ENCODE peak calls at places on chromosomes 12 and 14, in five cellular contexts. One of them, this sample, is unnamed.
A peak's percentile ranks its signal among the peaks of the same experiment; 100 is the strongest.

GRCh38 chr12:51898506-51898905 is 8.8 kb upstream of the ACVRL1 start:
- DNase-seq in SK-N-SH: no peak
- DNase-seq in K562: no peak
- DNase-seq in IMR-90: no peak
- DNase-seq in GM12878: no peak
- DNase-seq in this sample: no peak

GRCh38 chr12:47704719-47705118 is 1.1 kb downstream of the RPAP3 start:
- DNase-seq in SK-N-SH: no peak
- DNase-seq in IMR-90: no peak
- DNase-seq in K562: no peak
- DNase-seq in GM12878: no peak
- DNase-seq in this sample: no peak

GRCh38 chr12:34352098-34352497 is 329.8 kb downstream of the ALG10 start:
- DNase-seq in SK-N-SH: no peak
- DNase-seq in K562: no peak
- DNase-seq in IMR-90: no peak
- DNase-seq in GM12878: no peak
- DNase-seq in this sample: no peak

GRCh38 chr14:61076531-61076930 is 95.5 kb downstream of the SLC38A6 start:
- DNase-seq in SK-N-SH: no peak
- DNase-seq in GM12878: no peak
- DNase-seq in IMR-90: peak; percentile 38
- DNase-seq in K562: no peak
- DNase-seq in this sample: no peak

GRCh38 chr12:77189463-77189862 is 124.1 kb upstream of the E2F7 start:
- DNase-seq in K562: no peak
- DNase-seq in SK-N-SH: no peak
- DNase-seq in IMR-90: peak; percentile 80
- DNase-seq in GM12878: no peak
- DNase-seq in this sample: no peak

GRCh38 chr12:121214855-121215745 is 5.2 kb downstream of the P2RX4 start:
- DNase-seq in GM12878: no peak
- DNase-seq in K562: peak; percentile 20
- DNase-seq in SK-N-SH: no peak
- DNase-seq in IMR-90: peak; percentile 97
- DNase-seq in this sample: peak; percentile 91

GRCh38 chr14:71487941-71488340 is 444.3 kb upstream of the RGS6 start:
- DNase-seq in GM12878: no peak
- DNase-seq in SK-N-SH: no peak
- DNase-seq in K562: no peak
- DNase-seq in IMR-90: peak; percentile 42
- DNase-seq in this sample: no peak

GRCh38 chr14:78701246-78701645 is 531.1 kb downstream of the NRXN3 start:
- DNase-seq in SK-N-SH: no peak
- DNase-seq in GM12878: no peak
- DNase-seq in K562: no peak
- DNase-seq in IMR-90: peak; percentile 25
- DNase-seq in this sample: no peak

GRCh38 chr14:102155150-102155549 is 15.5 kb downstream of the WDR20 start:
- DNase-seq in IMR-90: peak; percentile 67
- DNase-seq in K562: no peak
- DNase-seq in SK-N-SH: peak; percentile 42
- DNase-seq in GM12878: no peak
- DNase-seq in this sample: no peak

GRCh38 chr12:88362439-88362838 is 217.8 kb downstream of the KITLG start:
- DNase-seq in SK-N-SH: no peak
- DNase-seq in IMR-90: peak; percentile 23
- DNase-seq in GM12878: no peak
- DNase-seq in K562: no peak
- DNase-seq in this sample: no peak

GRCh38 chr12:9033244-9033887 is 44.0 kb downstream of the KLRG1 start:
- DNase-seq in GM12878: no peak
- DNase-seq in K562: no peak
- DNase-seq in IMR-90: no peak
- DNase-seq in SK-N-SH: no peak
- DNase-seq in this sample: no peak

GRCh38 chr12:9034095-9034494 is 44.7 kb downstream of the KLRG1 start:
- DNase-seq in K562: no peak
- DNase-seq in GM12878: no peak
- DNase-seq in IMR-90: no peak
- DNase-seq in SK-N-SH: no peak
- DNase-seq in this sample: no peak

GRCh38 chr12:9036227-9036626 is 46.9 kb downstream of the KLRG1 start:
- DNase-seq in K562: no peak
- DNase-seq in IMR-90: no peak
- DNase-seq in SK-N-SH: no peak
- DNase-seq in GM12878: no peak
- DNase-seq in this sample: no peak

GRCh38 chr12:9030776-9031175 is 41.4 kb downstream of the KLRG1 start:
- DNase-seq in GM12878: no peak
- DNase-seq in K562: no peak
- DNase-seq in SK-N-SH: no peak
- DNase-seq in IMR-90: no peak
- DNase-seq in this sample: no peak

GRCh38 chr12:9032202-9032964 is 43.0 kb downstream of the KLRG1 start:
- DNase-seq in K562: no peak
- DNase-seq in SK-N-SH: no peak
- DNase-seq in IMR-90: no peak
- DNase-seq in GM12878: no peak
- DNase-seq in this sample: no peak
- TF ChIP-seq RCOR1 in K562: no peak
- TF ChIP-seq RCOR1 in SK-N-SH: no peak
- TF ChIP-seq RCOR1 in IMR-90: no peak
- TF ChIP-seq RCOR1 in GM12878: no peak
- TF ChIP-seq RCOR1 in this sample: no peak

GRCh38 chr12:132342322-132342721 is 12.9 kb upstream of the GALNT9 start:
- DNase-seq in GM12878: no peak
- DNase-seq in K562: no peak
- DNase-seq in SK-N-SH: no peak
- DNase-seq in IMR-90: no peak
- DNase-seq in this sample: peak; percentile 30
- TF ChIP-seq RCOR1 in GM12878: no peak
- TF ChIP-seq RCOR1 in K562: no peak
- TF ChIP-seq RCOR1 in SK-N-SH: no peak
- TF ChIP-seq RCOR1 in IMR-90: no peak
- TF ChIP-seq RCOR1 in this sample: no peak

GRCh38 chr14:96693986-96694385 is 103.2 kb upstream of the VRK1 start:
- DNase-seq in SK-N-SH: no peak
- DNase-seq in IMR-90: no peak
- DNase-seq in GM12878: no peak
- DNase-seq in K562: no peak
- DNase-seq in this sample: no peak

GRCh38 chr14:96699666-96700065 is 97.5 kb upstream of the VRK1 start:
- DNase-seq in GM12878: no peak
- DNase-seq in SK-N-SH: no peak
- DNase-seq in K562: no peak
- DNase-seq in IMR-90: no peak
- DNase-seq in this sample: no peak

GRCh38 chr14:96693252-96693820 is 103.8 kb upstream of the VRK1 start:
- DNase-seq in K562: no peak
- DNase-seq in GM12878: no peak
- DNase-seq in SK-N-SH: no peak
- DNase-seq in IMR-90: no peak
- DNase-seq in this sample: no peak

GRCh38 chr14:96702831-96703230 is 94.4 kb upstream of the VRK1 start:
- DNase-seq in GM12878: no peak
- DNase-seq in IMR-90: no peak
- DNase-seq in SK-N-SH: no peak
- DNase-seq in K562: no peak
- DNase-seq in this sample: no peak

GRCh38 chr14:96698846-96699543 is 98.2 kb upstream of the VRK1 start:
- DNase-seq in GM12878: peak; percentile 86
- DNase-seq in SK-N-SH: no peak
- DNase-seq in K562: peak; percentile 39
- DNase-seq in IMR-90: no peak
- DNase-seq in this sample: no peak
- TF ChIP-seq RCOR1 in GM12878: no peak
- TF ChIP-seq RCOR1 in SK-N-SH: no peak
- TF ChIP-seq RCOR1 in K562: no peak
- TF ChIP-seq RCOR1 in IMR-90: no peak
- TF ChIP-seq RCOR1 in this sample: no peak

DNA sequence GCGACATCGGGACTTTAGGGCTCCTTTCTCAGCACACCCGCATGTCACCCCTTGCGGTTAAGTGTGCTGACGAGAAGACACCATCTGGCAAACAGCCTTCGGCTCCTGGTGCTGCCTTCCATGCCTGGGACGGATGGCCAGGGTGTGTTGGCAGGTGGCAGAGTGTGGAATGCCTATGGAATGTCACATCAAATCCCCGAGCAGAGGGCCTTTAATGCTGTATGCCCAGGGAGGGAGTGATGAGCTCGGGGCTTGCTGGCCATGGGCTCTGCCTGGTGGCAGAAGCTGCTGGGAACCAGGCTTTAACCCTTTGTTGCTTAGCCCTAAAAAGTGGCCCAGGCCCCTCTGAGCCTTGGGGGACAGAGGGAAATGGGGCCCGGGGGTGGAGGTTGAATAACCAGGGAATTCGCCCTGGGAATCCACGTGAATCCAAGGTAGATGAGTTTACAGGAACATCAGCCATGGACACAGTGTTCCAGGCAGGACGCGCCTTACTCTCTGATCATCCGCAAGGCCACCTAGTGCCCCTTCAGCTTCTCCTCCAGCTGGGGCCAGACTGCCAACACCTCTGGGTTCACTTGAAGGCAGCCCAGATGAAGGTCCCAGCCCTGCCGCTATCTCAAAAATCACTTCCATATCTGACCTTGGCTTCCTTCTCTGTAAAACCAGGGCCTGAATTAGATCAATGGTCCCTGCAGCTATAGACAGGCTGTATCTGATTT is 17.4 kb downstream of the FAM181A start:
- DNase-seq in GM12878: no peak
- DNase-seq in K562: no peak
- DNase-seq in SK-N-SH: peak; percentile 50
- DNase-seq in IMR-90: no peak
- DNase-seq in this sample: no peak
- TF ChIP-seq RCOR1 in GM12878: no peak
- TF ChIP-seq RCOR1 in K562: no peak
- TF ChIP-seq RCOR1 in SK-N-SH: no peak
- TF ChIP-seq RCOR1 in IMR-90: no peak
- TF ChIP-seq RCOR1 in this sample: no peak

DNA sequence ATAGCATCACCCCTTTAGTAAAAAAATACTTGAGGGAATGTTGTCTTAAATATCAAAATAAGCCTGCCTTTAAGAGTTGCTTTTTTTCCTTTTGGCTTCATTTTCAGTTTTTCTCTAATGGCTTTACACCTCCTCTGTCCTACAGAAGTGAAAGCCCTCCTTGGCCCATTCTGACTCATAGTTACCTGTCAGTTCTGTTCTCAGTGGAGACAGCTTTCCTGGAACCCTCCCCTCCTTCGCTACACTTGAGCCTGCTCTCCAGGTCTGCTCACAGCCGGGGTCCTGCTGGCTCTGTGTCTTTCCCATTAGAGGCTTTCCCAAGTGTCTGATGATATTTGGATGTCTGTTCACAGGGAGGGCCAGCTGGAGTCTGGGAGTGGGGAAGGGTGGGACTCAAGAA is 84.0 kb downstream of the PELI2 start:
- DNase-seq in K562: no peak
- DNase-seq in GM12878: no peak
- DNase-seq in SK-N-SH: no peak
- DNase-seq in IMR-90: no peak
- DNase-seq in this sample: no peak
- TF ChIP-seq RCOR1 in K562: no peak
- TF ChIP-seq RCOR1 in GM12878: no peak
- TF ChIP-seq RCOR1 in SK-N-SH: no peak
- TF ChIP-seq RCOR1 in IMR-90: no peak
- TF ChIP-seq RCOR1 in this sample: no peak

GRCh38 chr14:104985675-104986486 is at the start of gene CLBA1:
- DNase-seq in K562: peak; percentile 92
- DNase-seq in SK-N-SH: peak; percentile 99
- DNase-seq in IMR-90: peak; percentile 87
- DNase-seq in GM12878: peak; percentile 55
- DNase-seq in this sample: peak; percentile 90

GRCh38 chr14:104989951-104990303 is 4.3 kb downstream of the CLBA1 start:
- DNase-seq in K562: no peak
- DNase-seq in GM12878: no peak
- DNase-seq in SK-N-SH: no peak
- DNase-seq in IMR-90: no peak
- DNase-seq in this sample: no peak

GRCh38 chr14:104984056-104984894 is 1.3 kb upstream of the CLBA1 start:
- DNase-seq in K562: no peak
- DNase-seq in SK-N-SH: no peak
- DNase-seq in GM12878: no peak
- DNase-seq in IMR-90: no peak
- DNase-seq in this sample: no peak

GRCh38 chr14:104989236-104989950 is 3.8 kb downstream of the CLBA1 start:
- DNase-seq in GM12878: no peak
- DNase-seq in IMR-90: no peak
- DNase-seq in SK-N-SH: no peak
- DNase-seq in K562: no peak
- DNase-seq in this sample: no peak

DNA sequence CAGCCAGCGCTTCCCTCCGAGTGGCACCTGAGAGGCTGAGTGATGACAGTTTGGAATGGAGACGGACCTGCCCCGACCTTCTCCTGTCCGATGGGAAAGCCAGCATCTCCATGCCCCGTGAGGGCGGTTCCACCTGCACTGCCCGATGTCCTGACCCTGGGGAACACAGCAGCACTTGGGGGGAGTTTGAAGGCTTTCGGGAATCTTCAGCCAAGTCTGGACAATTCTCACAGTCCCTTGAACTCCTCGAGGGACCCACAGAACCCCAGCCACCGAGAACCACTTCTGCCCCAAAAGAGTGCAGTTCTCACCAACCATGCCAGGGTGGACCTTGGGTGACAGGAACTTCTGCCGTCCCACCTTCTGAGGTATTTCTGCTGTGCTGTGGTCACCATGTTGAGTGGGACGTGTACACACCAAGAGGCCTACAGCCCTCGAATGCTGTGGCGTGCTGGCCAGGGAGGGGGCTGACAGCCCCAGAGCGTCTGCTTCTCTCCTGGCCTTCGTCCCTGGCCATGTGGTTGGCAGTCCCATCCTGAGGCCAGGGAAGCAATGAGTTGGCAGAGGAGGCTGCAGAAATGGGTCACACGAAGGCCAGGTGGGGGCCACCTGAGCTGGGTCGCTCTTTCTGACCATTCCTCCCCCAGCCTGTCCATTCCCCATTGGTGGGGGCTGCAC is 1.0 kb downstream of the CLBA1 start:
- DNase-seq in IMR-90: no peak
- DNase-seq in SK-N-SH: no peak
- DNase-seq in K562: no peak
- DNase-seq in GM12878: no peak
- DNase-seq in this sample: no peak
- TF ChIP-seq RCOR1 in IMR-90: no peak
- TF ChIP-seq RCOR1 in SK-N-SH: no peak
- TF ChIP-seq RCOR1 in K562: no peak
- TF ChIP-seq RCOR1 in GM12878: no peak
- TF ChIP-seq RCOR1 in this sample: no peak

DNA sequence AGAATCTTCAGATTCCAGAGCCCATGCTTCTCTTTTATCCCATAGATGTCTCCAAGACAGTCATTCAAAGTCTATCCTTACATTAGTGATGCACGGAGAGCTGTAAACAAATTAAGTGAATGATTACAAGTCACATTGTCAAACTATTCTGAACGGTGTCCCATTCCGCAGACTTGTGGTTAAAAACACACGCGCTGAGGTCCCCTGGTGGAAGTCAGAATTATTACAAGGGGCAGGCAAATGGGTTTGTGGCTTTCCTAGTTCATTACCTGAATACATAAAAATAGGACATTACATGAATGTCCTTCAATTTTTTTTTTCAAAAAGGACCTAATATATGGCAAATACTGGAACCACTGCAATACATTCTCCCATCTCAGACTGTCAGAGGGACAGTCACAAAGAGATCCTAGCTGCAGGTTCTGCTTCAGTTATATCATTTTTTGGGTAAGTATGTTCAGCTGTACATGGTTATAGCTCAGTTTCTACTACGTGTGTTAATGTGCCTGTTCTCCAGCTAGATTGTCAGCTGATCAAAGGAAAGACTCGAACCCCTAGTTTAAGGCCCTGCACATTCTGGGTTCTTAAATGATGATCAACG is 53.1 kb upstream of the STON2 start:
- DNase-seq in IMR-90: peak; percentile 43
- DNase-seq in SK-N-SH: peak; percentile 65
- DNase-seq in K562: peak; percentile 42
- DNase-seq in GM12878: no peak
- DNase-seq in this sample: peak; percentile 41
- TF ChIP-seq RCOR1 in IMR-90: no peak
- TF ChIP-seq RCOR1 in SK-N-SH: no peak
- TF ChIP-seq RCOR1 in K562: no peak
- TF ChIP-seq RCOR1 in GM12878: no peak
- TF ChIP-seq RCOR1 in this sample: no peak